ENCODE peak calls at places on chromosomes 1 and 21, in four cellular contexts. Q, U, S and G are unnamed samples.

GRCh38 chr1:98556521-98557158 is 104.9 kb upstream of the SNX7 start:
- DNase-seq in Q (no peak), U (peak), S (no peak), G (no peak)

GRCh38 chr21:45041351-45041805 is 33.0 kb upstream of the ADARB1 start:
- DNase-seq in U (no peak), S (peak), Q (peak), G (no peak)

GRCh38 chr1:112513112-112513870 is 4.5 kb downstream of the WNT2B start:
- DNase-seq in U (no peak), S (no peak), Q (no peak), G (no peak)

GRCh38 chr1:20216574-20216973 is 30.3 kb upstream of the PLA2G2C start:
- DNase-seq in S (no peak), U (no peak), Q (no peak), G (no peak)

GRCh38 chr21:35566874-35567273 is 493.5 kb downstream of the SETD4 start:
- DNase-seq in Q (no peak), U (no peak), S (no peak), G (no peak)

GRCh38 chr1:43418858-43419257 is 29.2 kb downstream of the SZT2 start:
- DNase-seq in U (no peak), Q (no peak), S (no peak), G (no peak)

GRCh38 chr1:43991200-43991475 is 261 bp upstream of the CCDC24 start:
- DNase-seq in U (no peak), Q (no peak), S (no peak), G (no peak)

GRCh38 chr1:180773210-180773865 is 139.4 kb upstream of the KIAA1614 start:
- DNase-seq in S (no peak), Q (no peak), U (peak), G (no peak)

GRCh38 chr1:185996211-185996610 is 262.0 kb downstream of the HMCN1 start:
- DNase-seq in U (no peak), S (peak), Q (no peak), G (no peak)

GRCh38 chr1:241462371-241462770 is 57.2 kb downstream of the FH start:
- DNase-seq in Q (no peak), S (no peak), U (no peak), G (no peak)

GRCh38 chr1:190475394-190476250 is 2.0 kb downstream of the BRINP3 start:
- DNase-seq in S (no peak), Q (no peak), U (no peak), G (no peak)

GRCh38 chr21:34782666-34783365 is 114.0 kb downstream of the CLIC6 start:
- DNase-seq in Q (no peak), S (no peak), U (no peak), G (no peak)

GRCh38 chr1:186304982-186305949 is 69.8 kb downstream of the TPR start:
- DNase-seq in S (no peak), Q (no peak), U (peak), G (no peak)

GRCh38 chr1:89815040-89815439 is 5.8 kb upstream of the LRRC8D start:
- DNase-seq in U (no peak), S (no peak), Q (no peak), G (no peak)

GRCh38 chr1:30847358-30847972 is 61.1 kb downstream of the SDC3 start:
- DNase-seq in S (peak), U (no peak), Q (peak), G (no peak)

GRCh38 chr1:158199840-158200239 is 19.1 kb downstream of the CD1D start:
- DNase-seq in Q (no peak), U (no peak), S (no peak), G (no peak)

GRCh38 chr1:28208818-28209441 is 23.9 kb downstream of the DNAJC8 start:
- DNase-seq in S (no peak), Q (peak), U (peak), G (no peak)

GRCh38 chr1:154501423-154502065 is 475 bp upstream of the TDRD10 start:
- DNase-seq in Q (peak), U (no peak), S (peak), G (no peak)

GRCh38 chr1:230351983-230352382 is 74.1 kb downstream of the PGBD5 start:
- DNase-seq in S (no peak), Q (no peak), U (no peak), G (no peak)

GRCh38 chr1:183544598-183545297 is 45.5 kb downstream of the NCF2 start:
- DNase-seq in S (no peak), U (no peak), Q (no peak), G (no peak)

GRCh38 chr1:234963180-234963903 is 165.3 kb downstream of the TOMM20 start:
- DNase-seq in Q (peak), S (peak), U (peak), G (peak)

GRCh38 chr21:45991606-45992301 is 10.2 kb downstream of the COL6A1 start:
- DNase-seq in S (peak), Q (peak), U (no peak), G (no peak)

GRCh38 chr1:231638647-231639046 is 12.1 kb downstream of the DISC1 start:
- DNase-seq in S (no peak), Q (no peak), U (no peak), G (no peak)

GRCh38 chr1:81351864-81352263 is 448.9 kb upstream of the ADGRL2 start:
- DNase-seq in Q (no peak), U (no peak), S (no peak), G (no peak)

GRCh38 chr1:3537359-3537758 is 73.9 kb downstream of the MEGF6 start:
- DNase-seq in U (no peak), S (no peak), Q (no peak), G (no peak)

GRCh38 chr1:64183380-64183984 is 19.9 kb upstream of the UBE2U start:
- DNase-seq in S (no peak), U (no peak), Q (no peak), G (no peak)

GRCh38 chr1:216186816-216187215 is 236.4 kb downstream of the USH2A start:
- DNase-seq in U (no peak), S (no peak), Q (no peak), G (no peak)

GRCh38 chr1:87958711-87959110 is 630.0 kb downstream of the LMO4 start:
- DNase-seq in S (no peak), Q (no peak), U (no peak), G (no peak)

GRCh38 chr1:221494670-221495069 is 247.2 kb downstream of the DUSP10 start:
- DNase-seq in Q (no peak), S (no peak), U (no peak), G (no peak)

GRCh38 chr1:158185770-158186705 is 5.3 kb downstream of the CD1D start:
- DNase-seq in S (no peak), U (no peak), Q (no peak), G (no peak)

GRCh38 chr1:112267206-112267605 is 128.8 kb upstream of the CTTNBP2NL start:
- DNase-seq in Q (no peak), U (no peak), S (no peak), G (no peak)

GRCh38 chr1:5140136-5140535 is 485.7 kb downstream of the AJAP1 start:
- DNase-seq in Q (no peak), S (no peak), U (no peak), G (no peak)

GRCh38 chr1:105436589-105437259 is 1619.8 kb upstream of the PRMT6 start:
- DNase-seq in Q (no peak), U (no peak), S (no peak), G (no peak)

GRCh38 chr1:51236548-51237312 is 657 bp downstream of the RNF11 start:
- DNase-seq in S (peak), Q (peak), U (no peak), G (no peak)

GRCh38 chr1:92085727-92086126 is 5.6 kb downstream of the BTBD8 start:
- DNase-seq in U (no peak), S (no peak), Q (no peak), G (no peak)

GRCh38 chr1:15180189-15180588 is 26.6 kb downstream of the TMEM51 start:
- DNase-seq in S (no peak), Q (no peak), U (no peak), G (no peak)

GRCh38 chr1:110262846-110263631 is 52.9 kb downstream of the KCNC4 start:
- DNase-seq in Q (no peak), U (no peak), S (no peak), G (no peak)

GRCh38 chr1:1847061-1847460 is 43.8 kb downstream of the GNB1 start:
- DNase-seq in Q (no peak), U (no peak), S (no peak), G (no peak)
- TF ChIP-seq POLR2A in Q (no peak), U (no peak), S (no peak), G (no peak)

GRCh38 chr1:84632142-84632541 is 57.9 kb upstream of the CTBS start:
- DNase-seq in U (no peak), S (no peak), Q (no peak), G (no peak)

GRCh38 chr1:84635261-84635848 is 54.9 kb downstream of the SSX2IP start:
- DNase-seq in S (no peak), Q (no peak), U (no peak), G (no peak)

GRCh38 chr1:84632975-84633427 is 57.3 kb downstream of the SSX2IP start:
- DNase-seq in U (peak), Q (no peak), S (no peak), G (no peak)

DNA sequence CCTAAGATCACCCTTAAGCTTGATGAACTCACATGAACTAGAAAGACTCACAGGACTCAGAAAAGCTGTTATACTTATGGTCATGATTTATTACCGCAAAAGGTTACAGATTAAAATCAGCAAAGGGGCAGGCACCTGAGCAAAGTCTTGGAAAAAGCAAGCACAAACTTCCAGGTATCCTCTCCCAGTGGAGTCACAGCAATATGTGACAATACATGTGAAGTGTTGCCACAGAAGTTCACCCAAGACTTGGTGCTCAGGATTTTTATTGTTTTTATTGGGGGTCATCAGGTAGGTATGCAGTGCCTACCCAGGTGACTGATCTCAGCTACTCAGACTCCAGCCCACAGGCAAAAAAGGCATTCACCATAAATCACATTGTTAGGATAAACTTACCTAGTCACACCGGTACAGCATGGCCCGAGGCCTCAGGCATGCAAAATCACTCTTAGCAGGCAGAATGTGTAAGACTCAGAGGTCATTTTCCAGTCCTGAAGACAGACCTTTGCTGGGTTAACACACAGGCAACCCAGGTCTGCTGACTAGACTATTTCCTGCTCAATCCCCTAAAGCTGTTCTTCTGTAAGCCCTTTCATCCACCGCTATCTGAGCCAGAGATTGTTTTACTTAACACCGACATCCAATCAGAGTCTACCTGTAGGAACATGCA is 55.6 kb downstream of the SSX2IP start:
- DNase-seq in U (no peak), Q (no peak), S (no peak), G (no peak)
- H3K27ac ChIP-seq in U (no peak), Q (no peak), S (no peak), G (no peak)

DNA sequence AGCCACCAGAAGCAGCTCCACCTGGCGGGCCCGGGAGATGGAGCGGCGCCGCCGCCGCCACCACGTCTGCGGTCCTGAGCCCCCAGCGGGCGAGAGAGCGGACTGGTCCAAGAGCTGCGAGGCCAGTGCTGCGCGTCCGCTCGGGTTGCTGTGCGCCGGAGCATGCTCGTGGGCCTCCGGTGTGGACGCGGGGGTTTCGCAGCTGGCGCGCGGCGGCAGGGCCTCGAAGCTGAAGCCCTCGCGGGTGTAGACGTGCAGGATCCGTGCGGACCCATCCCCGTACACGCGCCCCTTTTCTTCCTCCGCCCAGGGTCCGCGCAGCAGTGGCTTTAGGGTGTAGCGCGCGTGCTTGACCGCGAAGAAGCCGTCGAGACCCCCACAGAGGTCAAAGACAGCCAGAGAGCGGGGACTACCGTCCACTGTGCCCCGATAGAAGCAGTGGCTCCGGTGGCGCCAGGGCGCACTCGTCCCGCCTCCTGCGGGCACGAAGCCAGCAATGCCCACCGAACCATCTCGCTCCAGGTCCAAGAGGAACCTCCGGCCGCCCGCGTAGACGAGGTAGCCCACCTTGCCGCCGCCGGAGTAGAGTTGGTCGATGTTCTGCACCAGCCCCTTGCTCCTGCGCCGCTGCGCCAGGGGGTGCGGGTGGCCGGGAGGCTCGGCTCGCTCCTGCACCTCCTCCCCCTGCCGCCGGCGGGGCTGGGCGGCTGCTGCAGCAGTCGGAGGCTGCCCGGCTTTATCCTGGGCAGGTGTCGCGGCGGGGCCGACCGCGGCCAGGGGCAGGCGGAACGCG is 1.1 kb downstream of the ADAMTS5 start:
- DNase-seq in S (no peak), U (no peak), Q (peak), G (no peak)
- TF ChIP-seq POLR2A in S (no peak), U (no peak), Q (peak), G (no peak)

GRCh38 chr1:23088027-23088426 is 68.8 kb downstream of the KDM1A start:
- DNase-seq in U (no peak), Q (no peak), S (no peak), G (no peak)

GRCh38 chr1:23084880-23085279 is 65.6 kb downstream of the KDM1A start:
- DNase-seq in S (no peak), Q (no peak), U (no peak), G (no peak)

GRCh38 chr1:23080885-23081284 is 61.6 kb downstream of the KDM1A start:
- DNase-seq in Q (no peak), U (no peak), S (no peak), G (no peak)

GRCh38 chr1:23081376-23081775 is 62.1 kb downstream of the KDM1A start:
- DNase-seq in Q (no peak), U (peak), S (no peak), G (no peak)

GRCh38 chr1:23083714-23084480 is 64.6 kb downstream of the KDM1A start:
- DNase-seq in S (no peak), U (no peak), Q (peak), G (no peak)
- H3K27ac ChIP-seq in S (no peak), U (no peak), Q (no peak), G (no peak)